ENCODE peak calls at places on chromosomes 3 and 15, in six cellular contexts. I is NCI-H774; Q is HFFc6; B is activated T-helper 9 cell treated with anti-CD3 and anti-CD28 coated beads, Interleukin-2, amount 50 U/mL, for 16 hours; H is upper lobe of right lung; S is dermis blood vessel endothelial cell. Y is an unnamed sample.

GRCh38 chr3:22627993-22628499 is 575.1 kb upstream of the UBE2E2 start:
- DNase-seq in I (no peak), Q (no peak), B (no peak), H (no peak), S (no peak), Y (no peak)

GRCh38 chr15:96252148-96252547 is 78.4 kb upstream of the NR2F2 start:
- DNase-seq in I (no peak), Q (no peak), B (no peak), H (no peak), S (no peak), Y (no peak)

GRCh38 chr3:182212479-182213076 is 500.9 kb downstream of the SOX2 start:
- DNase-seq in I (peak), Q (no peak), B (no peak), H (no peak), S (peak), Y (no peak)

GRCh38 chr3:113210608-113211369 is 568 bp upstream of the BOC start:
- DNase-seq in I (no peak), Q (no peak), B (no peak), H (no peak), S (no peak), Y (no peak)

GRCh38 chr3:27166888-27167287 is 202.3 kb downstream of the NEK10 start:
- DNase-seq in I (no peak), Q (peak), B (no peak), H (no peak), S (no peak), Y (no peak)

GRCh38 chr15:74382004-74382816 is 14.8 kb upstream of the CYP11A1 start:
- DNase-seq in I (peak), Q (peak), B (peak), H (peak), S (peak), Y (peak)

GRCh38 chr3:65905648-65906211 is 133.0 kb downstream of the MAGI1 start:
- DNase-seq in I (no peak), Q (no peak), B (no peak), H (no peak), S (no peak), Y (no peak)

GRCh38 chr3:159823763-159824162 is 164.9 kb upstream of the IL12A start:
- DNase-seq in I (no peak), Q (no peak), B (no peak), H (no peak), S (no peak), Y (no peak)

GRCh38 chr3:140164922-140165590 is 230.1 kb downstream of the CLSTN2 start:
- DNase-seq in I (no peak), Q (no peak), B (no peak), H (no peak), S (no peak), Y (no peak)

GRCh38 chr15:92606126-92606835 is 49.3 kb downstream of the FAM174B start:
- DNase-seq in I (no peak), Q (no peak), B (no peak), H (no peak), S (no peak), Y (no peak)

GRCh38 chr3:168981396-168981795 is 682.1 kb downstream of the MECOM start:
- DNase-seq in I (no peak), Q (no peak), B (no peak), H (no peak), S (no peak), Y (no peak)

GRCh38 chr3:138348950-138349739 is 766 bp downstream of the MRAS start:
- DNase-seq in I (no peak), Q (peak), B (no peak), H (no peak), S (peak), Y (peak)

GRCh38 chr3:55164876-55165275 is 237.0 kb upstream of the LRTM1 start:
- DNase-seq in I (no peak), Q (peak), B (no peak), H (no peak), S (no peak), Y (no peak)

GRCh38 chr3:58888087-58888486 is 161.7 kb downstream of the CFAP20DC start:
- DNase-seq in I (no peak), Q (no peak), B (no peak), H (no peak), S (no peak), Y (no peak)

GRCh38 chr3:56423537-56424209 is 44.6 kb downstream of the ERC2 start:
- DNase-seq in I (no peak), Q (no peak), B (no peak), H (no peak), S (no peak), Y (no peak)

GRCh38 chr15:99412082-99412481 is 153.7 kb upstream of the MEF2A start:
- DNase-seq in I (no peak), Q (no peak), B (no peak), H (no peak), S (no peak), Y (no peak)

GRCh38 chr3:66507631-66508260 is 6.9 kb upstream of the LRIG1 start:
- DNase-seq in I (no peak), Q (no peak), B (no peak), H (no peak), S (no peak), Y (no peak)

GRCh38 chr15:73900129-73900712 is 26.0 kb upstream of the LOXL1 start:
- DNase-seq in I (no peak), Q (no peak), B (no peak), H (no peak), S (no peak), Y (no peak)